ENCODE peak calls at places on chromosomes 1 and 21, in eight cellular contexts. U is Ammon's horn; T is GF-D8; N is activated CD8-positive, alpha-beta memory T cell treated with anti-CD3 and anti-CD28 coated beads for 24 hours; B is NCI-H345; M is hippocampal formation; D is CD8-positive, alpha-beta T cell; K is ACHN. P is an unnamed sample.

GRCh38 chr1:63407002-63407401 is 39.6 kb downstream of the ALG6 start:
- DNase-seq in B (no peak), N (no peak), M (no peak), K (no peak), D (no peak), T (no peak), U (no peak), P (no peak)

GRCh38 chr1:42317308-42317707 is 17.7 kb downstream of the FOXJ3 start:
- DNase-seq in T (peak), D (no peak), K (no peak), B (no peak), N (no peak), M (no peak), U (no peak), P (no peak)

GRCh38 chr1:224579526-224579925 is 36.6 kb upstream of the CNIH3 start:
- DNase-seq in B (no peak), T (no peak), U (no peak), K (no peak), N (no peak), M (no peak), D (no peak), P (no peak)

GRCh38 chr21:33199516-33200217 is 30.1 kb upstream of the IFNAR2 start:
- DNase-seq in T (peak), D (peak), M (peak), B (peak), N (peak), U (peak), K (peak), P (peak)

GRCh38 chr1:75797606-75798216 is 1.0 kb downstream of the MSH4 start:
- DNase-seq in M (no peak), N (peak), U (no peak), B (no peak), T (no peak), D (no peak), K (no peak), P (no peak)

GRCh38 chr1:27163093-27163492 is 8.2 kb upstream of the SLC9A1 start:
- DNase-seq in D (no peak), B (no peak), M (no peak), K (no peak), N (no peak), T (no peak), U (no peak), P (no peak)

GRCh38 chr1:214184992-214185391 is 96.0 kb upstream of the SMYD2 start:
- DNase-seq in B (no peak), K (no peak), U (no peak), D (no peak), M (no peak), T (no peak), N (no peak), P (no peak)

GRCh38 chr21:29372063-29372802 is 73.5 kb downstream of the BACH1 start:
- DNase-seq in T (peak), N (peak), M (peak), U (peak), D (peak), B (peak), K (peak), P (peak)

GRCh38 chr1:87329756-87330200 is 1.1 kb downstream of the LMO4 start:
- DNase-seq in T (peak), M (no peak), K (no peak), D (no peak), N (no peak), B (peak), U (no peak), P (no peak)

GRCh38 chr21:33403128-33403785 is at the start of gene IFNGR2:
- DNase-seq in T (peak), B (peak), U (no peak), D (peak), N (peak), K (peak), M (peak), P (no peak)

GRCh38 chr1:52460686-52461085 is 56.3 kb downstream of the PRPF38A start:
- DNase-seq in B (no peak), U (no peak), T (no peak), N (no peak), K (no peak), M (no peak), D (no peak), P (no peak)

GRCh38 chr1:184988506-184988905 is 14.2 kb upstream of the NIBAN1 start:
- DNase-seq in B (no peak), M (no peak), D (no peak), N (no peak), K (no peak), T (no peak), U (no peak), P (no peak)

GRCh38 chr21:20996421-20997307 is 1.5 kb upstream of the NCAM2 start:
- DNase-seq in N (no peak), D (no peak), U (no peak), B (no peak), M (no peak), T (no peak), K (no peak), P (peak)

P was measured in NCI-H2227 treated with DMSO at 0.1 percent for 48 hours.